ENCODE peak calls at places on chromosomes 16 and 17, in seven cellular contexts. N is activated effector memory CD4-positive, alpha-beta T cell treated with anti-CD3 and anti-CD28 coated beads, Interleukin-2, amount 50 U/mL, for 16 hours; U is PC-3; P is Daoy; C is activated T-helper 1 cell treated with anti-CD3 and anti-CD28 coated beads, Interleukin-2, amount 50 U/mL, for 16 hours; L is iris pigment epithelial cell; T is EH. K is an unnamed sample.
A peak's percentile ranks its signal among the peaks of the same experiment; 100 is the strongest.

GRCh38 chr16:14486520-14487303 is 143.3 kb downstream of the PARN start:
- DNase-seq in L (peak; percentile 96), C (no peak), N (no peak), U (peak; percentile 92), P (peak; percentile 92), T (peak; percentile 97), K (peak; percentile 54)

GRCh38 chr16:78005881-78006280 is 16.5 kb upstream of the CLEC3A start:
- DNase-seq in L (no peak), U (no peak), P (peak; percentile 17), N (no peak), T (no peak), C (no peak), K (no peak)

GRCh38 chr17:40442392-40443195 is 656 bp upstream of the IGFBP4 start:
- DNase-seq in N (no peak), T (peak; percentile 63), C (no peak), U (no peak), L (peak; percentile 50), P (peak; percentile 60), K (peak; percentile 84)

GRCh38 chr17:35998018-35998545 is 3.3 kb downstream of the CCL15 start:
- DNase-seq in C (no peak), P (no peak), N (no peak), T (no peak), U (no peak), L (no peak), K (no peak)

GRCh38 chr16:69443809-69444611 is 19.6 kb downstream of the CYB5B start:
- DNase-seq in T (peak; percentile 67), L (peak; percentile 51), C (no peak), N (peak; percentile 71), P (peak; percentile 7), U (no peak), K (no peak)

GRCh38 chr17:31147507-31148202 is 52.9 kb downstream of the NF1 start:
- DNase-seq in N (no peak), C (no peak), U (no peak), L (no peak), P (no peak), T (peak; percentile 55), K (no peak)

GRCh38 chr16:88882358-88883030 is 16.0 kb upstream of the PABPN1L start:
- DNase-seq in T (no peak), C (no peak), N (peak; percentile 67), P (no peak), U (peak; percentile 38), L (no peak), K (no peak)

GRCh38 chr16:19595043-19595767 is 39.7 kb downstream of the VPS35L start:
- DNase-seq in T (peak; percentile 83), P (peak; percentile 66), U (peak; percentile 76), L (peak; percentile 92), C (no peak), N (no peak), K (no peak)

GRCh38 chr17:67280279-67280678 is 35.3 kb upstream of the HELZ start:
- DNase-seq in T (no peak), C (no peak), L (no peak), P (no peak), N (no peak), U (no peak), K (no peak)

GRCh38 chr16:19804538-19805323 is 79.9 kb downstream of the GPRC5B start:
- DNase-seq in U (peak; percentile 82), C (peak; percentile 4), L (no peak), T (no peak), N (peak; percentile 70), P (no peak), K (no peak)

GRCh38 chr16:89785523-89786155 is 30.8 kb downstream of the FANCA start:
- DNase-seq in P (no peak), T (no peak), C (no peak), L (no peak), N (no peak), U (no peak), K (no peak)

GRCh38 chr16:15765880-15766279 is 90.9 kb downstream of the MYH11 start:
- DNase-seq in U (peak; percentile 62), L (peak; percentile 30), P (peak; percentile 37), C (no peak), N (no peak), T (peak; percentile 64), K (peak; percentile 33)

GRCh38 chr17:81037783-81038733 is 3.1 kb downstream of the BAIAP2 start:
- DNase-seq in C (no peak), U (no peak), P (no peak), L (no peak), N (no peak), T (no peak), K (no peak)

GRCh38 chr17:40319651-40320550 is 10.9 kb downstream of the RARA start:
- DNase-seq in N (peak; percentile 94), T (no peak), C (peak; percentile 69), P (peak; percentile 61), L (no peak), U (no peak), K (no peak)

GRCh38 chr17:39543176-39543575 is 64.5 kb downstream of the NEUROD2 start:
- DNase-seq in P (no peak), T (peak; percentile 8), C (no peak), N (no peak), U (no peak), L (no peak), K (no peak)

GRCh38 chr16:32116080-32116479 is 137.0 kb upstream of the TP53TG3D start:
- DNase-seq in U (no peak), N (peak; percentile 57), C (no peak), L (no peak), T (no peak), P (peak; percentile 4), K (peak; percentile 7)

GRCh38 chr16:84593825-84594724 is 23.8 kb downstream of the COTL1 start:
- DNase-seq in U (no peak), L (peak; percentile 39), T (no peak), P (no peak), N (peak; percentile 89), C (peak; percentile 60), K (peak; percentile 67)

GRCh38 chr16:53892155-53892554 is 188.2 kb downstream of the FTO start:
- DNase-seq in U (peak; percentile 50), N (no peak), T (peak; percentile 74), L (peak; percentile 70), C (no peak), P (peak; percentile 44), K (peak; percentile 72)

K was measured in retina.